ENCODE peak calls at places on chromosomes 11 and 22, in nine cellular contexts. One of them, this sample, is unnamed.
A peak's percentile ranks its signal among the peaks of the same experiment; 100 is the strongest.

GRCh38 chr11:122113836-122114235 is 2.2 kb downstream of the BLID start:
- DNase-seq in heart left ventricle: no peak
- DNase-seq in fibroblast of pulmonary artery: peak; percentile 55
- DNase-seq in activated CD8-positive, alpha-beta T cell treated with anti-CD3 and anti-CD28 coated beads for 36 hours: no peak
- DNase-seq in NCI-H2227 treated with DMSO at 0.1 percent for 48 hours: no peak
- DNase-seq in SHP77 treated with DMSO at 0.1 percent for 48 hours: no peak
- DNase-seq in DND-41: no peak
- DNase-seq in stimulated activated CD4-positive, alpha-beta T cell treated with anti-CD3 and anti-CD28 coated beads, Interleukin-1b, Interleukin-23, amount 100 ng/mL, for 1 hour: no peak
- DNase-seq in midbrain: peak; percentile 32
- DNase-seq in this sample: no peak

GRCh38 chr11:134845474-134846435 is 433.7 kb upstream of the B3GAT1 start:
- DNase-seq in heart left ventricle: no peak
- DNase-seq in fibroblast of pulmonary artery: no peak
- DNase-seq in activated CD8-positive, alpha-beta T cell treated with anti-CD3 and anti-CD28 coated beads for 36 hours: no peak
- DNase-seq in NCI-H2227 treated with DMSO at 0.1 percent for 48 hours: no peak
- DNase-seq in SHP77 treated with DMSO at 0.1 percent for 48 hours: no peak
- DNase-seq in DND-41: no peak
- DNase-seq in stimulated activated CD4-positive, alpha-beta T cell treated with anti-CD3 and anti-CD28 coated beads, Interleukin-1b, Interleukin-23, amount 100 ng/mL, for 1 hour: no peak
- DNase-seq in midbrain: no peak
- DNase-seq in this sample: no peak

GRCh38 chr11:85805387-85805786 is 5.6 kb downstream of the SYTL2 start:
- DNase-seq in heart left ventricle: no peak
- DNase-seq in fibroblast of pulmonary artery: no peak
- DNase-seq in activated CD8-positive, alpha-beta T cell treated with anti-CD3 and anti-CD28 coated beads for 36 hours: no peak
- DNase-seq in NCI-H2227 treated with DMSO at 0.1 percent for 48 hours: no peak
- DNase-seq in SHP77 treated with DMSO at 0.1 percent for 48 hours: no peak
- DNase-seq in DND-41: no peak
- DNase-seq in stimulated activated CD4-positive, alpha-beta T cell treated with anti-CD3 and anti-CD28 coated beads, Interleukin-1b, Interleukin-23, amount 100 ng/mL, for 1 hour: no peak
- DNase-seq in midbrain: no peak
- DNase-seq in this sample: no peak

GRCh38 chr11:110112457-110112856 is 19.3 kb downstream of the ZC3H12C start:
- DNase-seq in heart left ventricle: no peak
- DNase-seq in fibroblast of pulmonary artery: no peak
- DNase-seq in activated CD8-positive, alpha-beta T cell treated with anti-CD3 and anti-CD28 coated beads for 36 hours: no peak
- DNase-seq in NCI-H2227 treated with DMSO at 0.1 percent for 48 hours: no peak
- DNase-seq in SHP77 treated with DMSO at 0.1 percent for 48 hours: no peak
- DNase-seq in DND-41: no peak
- DNase-seq in stimulated activated CD4-positive, alpha-beta T cell treated with anti-CD3 and anti-CD28 coated beads, Interleukin-1b, Interleukin-23, amount 100 ng/mL, for 1 hour: no peak
- DNase-seq in midbrain: no peak
- DNase-seq in this sample: no peak

GRCh38 chr11:64245401-64245796 is 1.3 kb downstream of the PPP1R14B start:
- DNase-seq in heart left ventricle: peak; percentile 64
- DNase-seq in fibroblast of pulmonary artery: no peak
- DNase-seq in activated CD8-positive, alpha-beta T cell treated with anti-CD3 and anti-CD28 coated beads for 36 hours: peak; percentile 59
- DNase-seq in NCI-H2227 treated with DMSO at 0.1 percent for 48 hours: no peak
- DNase-seq in SHP77 treated with DMSO at 0.1 percent for 48 hours: no peak
- DNase-seq in DND-41: peak; percentile 78
- DNase-seq in stimulated activated CD4-positive, alpha-beta T cell treated with anti-CD3 and anti-CD28 coated beads, Interleukin-1b, Interleukin-23, amount 100 ng/mL, for 1 hour: no peak
- DNase-seq in midbrain: no peak
- DNase-seq in this sample: no peak

GRCh38 chr11:125070699-125071254 is 7.7 kb downstream of the SLC37A2 start:
- DNase-seq in heart left ventricle: peak; percentile 57
- DNase-seq in fibroblast of pulmonary artery: peak; percentile 77
- DNase-seq in activated CD8-positive, alpha-beta T cell treated with anti-CD3 and anti-CD28 coated beads for 36 hours: peak; percentile 60
- DNase-seq in NCI-H2227 treated with DMSO at 0.1 percent for 48 hours: no peak
- DNase-seq in SHP77 treated with DMSO at 0.1 percent for 48 hours: no peak
- DNase-seq in DND-41: no peak
- DNase-seq in stimulated activated CD4-positive, alpha-beta T cell treated with anti-CD3 and anti-CD28 coated beads, Interleukin-1b, Interleukin-23, amount 100 ng/mL, for 1 hour: no peak
- DNase-seq in midbrain: peak; percentile 15
- DNase-seq in this sample: no peak

GRCh38 chr11:86294026-86294425 is 8.0 kb upstream of the HIKESHI start:
- DNase-seq in heart left ventricle: no peak
- DNase-seq in fibroblast of pulmonary artery: no peak
- DNase-seq in activated CD8-positive, alpha-beta T cell treated with anti-CD3 and anti-CD28 coated beads for 36 hours: no peak
- DNase-seq in NCI-H2227 treated with DMSO at 0.1 percent for 48 hours: no peak
- DNase-seq in SHP77 treated with DMSO at 0.1 percent for 48 hours: no peak
- DNase-seq in DND-41: no peak
- DNase-seq in stimulated activated CD4-positive, alpha-beta T cell treated with anti-CD3 and anti-CD28 coated beads, Interleukin-1b, Interleukin-23, amount 100 ng/mL, for 1 hour: no peak
- DNase-seq in midbrain: no peak
- DNase-seq in this sample: no peak

GRCh38 chr11:46743693-46744339 is 24.8 kb downstream of the F2 start:
- DNase-seq in heart left ventricle: no peak
- DNase-seq in fibroblast of pulmonary artery: no peak
- DNase-seq in activated CD8-positive, alpha-beta T cell treated with anti-CD3 and anti-CD28 coated beads for 36 hours: no peak
- DNase-seq in NCI-H2227 treated with DMSO at 0.1 percent for 48 hours: no peak
- DNase-seq in SHP77 treated with DMSO at 0.1 percent for 48 hours: no peak
- DNase-seq in DND-41: no peak
- DNase-seq in stimulated activated CD4-positive, alpha-beta T cell treated with anti-CD3 and anti-CD28 coated beads, Interleukin-1b, Interleukin-23, amount 100 ng/mL, for 1 hour: no peak
- DNase-seq in midbrain: no peak
- DNase-seq in this sample: no peak

GRCh38 chr22:26323013-26323412 is 106.0 kb upstream of the ASPHD2 start:
- DNase-seq in heart left ventricle: no peak
- DNase-seq in fibroblast of pulmonary artery: no peak
- DNase-seq in activated CD8-positive, alpha-beta T cell treated with anti-CD3 and anti-CD28 coated beads for 36 hours: no peak
- DNase-seq in NCI-H2227 treated with DMSO at 0.1 percent for 48 hours: no peak
- DNase-seq in SHP77 treated with DMSO at 0.1 percent for 48 hours: no peak
- DNase-seq in DND-41: no peak
- DNase-seq in stimulated activated CD4-positive, alpha-beta T cell treated with anti-CD3 and anti-CD28 coated beads, Interleukin-1b, Interleukin-23, amount 100 ng/mL, for 1 hour: no peak
- DNase-seq in midbrain: no peak
- DNase-seq in this sample: no peak

GRCh38 chr11:104524276-104524675 is 360.3 kb upstream of the PDGFD start:
- DNase-seq in heart left ventricle: no peak
- DNase-seq in fibroblast of pulmonary artery: no peak
- DNase-seq in activated CD8-positive, alpha-beta T cell treated with anti-CD3 and anti-CD28 coated beads for 36 hours: no peak
- DNase-seq in NCI-H2227 treated with DMSO at 0.1 percent for 48 hours: no peak
- DNase-seq in SHP77 treated with DMSO at 0.1 percent for 48 hours: no peak
- DNase-seq in DND-41: no peak
- DNase-seq in stimulated activated CD4-positive, alpha-beta T cell treated with anti-CD3 and anti-CD28 coated beads, Interleukin-1b, Interleukin-23, amount 100 ng/mL, for 1 hour: no peak
- DNase-seq in midbrain: no peak
- DNase-seq in this sample: no peak

GRCh38 chr11:32529994-32530588 is 53.5 kb upstream of the EIF3M start:
- DNase-seq in heart left ventricle: no peak
- DNase-seq in fibroblast of pulmonary artery: no peak
- DNase-seq in activated CD8-positive, alpha-beta T cell treated with anti-CD3 and anti-CD28 coated beads for 36 hours: no peak
- DNase-seq in NCI-H2227 treated with DMSO at 0.1 percent for 48 hours: no peak
- DNase-seq in SHP77 treated with DMSO at 0.1 percent for 48 hours: no peak
- DNase-seq in DND-41: no peak
- DNase-seq in stimulated activated CD4-positive, alpha-beta T cell treated with anti-CD3 and anti-CD28 coated beads, Interleukin-1b, Interleukin-23, amount 100 ng/mL, for 1 hour: no peak
- DNase-seq in midbrain: no peak
- DNase-seq in this sample: no peak

GRCh38 chr11:100556781-100557180 is 130.3 kb upstream of the ARHGAP42 start:
- DNase-seq in heart left ventricle: no peak
- DNase-seq in fibroblast of pulmonary artery: no peak
- DNase-seq in activated CD8-positive, alpha-beta T cell treated with anti-CD3 and anti-CD28 coated beads for 36 hours: no peak
- DNase-seq in NCI-H2227 treated with DMSO at 0.1 percent for 48 hours: no peak
- DNase-seq in SHP77 treated with DMSO at 0.1 percent for 48 hours: no peak
- DNase-seq in DND-41: no peak
- DNase-seq in stimulated activated CD4-positive, alpha-beta T cell treated with anti-CD3 and anti-CD28 coated beads, Interleukin-1b, Interleukin-23, amount 100 ng/mL, for 1 hour: no peak
- DNase-seq in midbrain: no peak
- DNase-seq in this sample: no peak

GRCh38 chr11:123537726-123538125 is 107.7 kb downstream of the GRAMD1B start:
- DNase-seq in heart left ventricle: no peak
- DNase-seq in fibroblast of pulmonary artery: no peak
- DNase-seq in activated CD8-positive, alpha-beta T cell treated with anti-CD3 and anti-CD28 coated beads for 36 hours: no peak
- DNase-seq in NCI-H2227 treated with DMSO at 0.1 percent for 48 hours: no peak
- DNase-seq in SHP77 treated with DMSO at 0.1 percent for 48 hours: no peak
- DNase-seq in DND-41: no peak
- DNase-seq in stimulated activated CD4-positive, alpha-beta T cell treated with anti-CD3 and anti-CD28 coated beads, Interleukin-1b, Interleukin-23, amount 100 ng/mL, for 1 hour: no peak
- DNase-seq in midbrain: no peak
- DNase-seq in this sample: no peak

GRCh38 chr11:122751298-122752070 is 86.8 kb upstream of the CRTAM start:
- DNase-seq in heart left ventricle: no peak
- DNase-seq in fibroblast of pulmonary artery: no peak
- DNase-seq in activated CD8-positive, alpha-beta T cell treated with anti-CD3 and anti-CD28 coated beads for 36 hours: no peak
- DNase-seq in NCI-H2227 treated with DMSO at 0.1 percent for 48 hours: peak; percentile 45
- DNase-seq in SHP77 treated with DMSO at 0.1 percent for 48 hours: no peak
- DNase-seq in DND-41: no peak
- DNase-seq in stimulated activated CD4-positive, alpha-beta T cell treated with anti-CD3 and anti-CD28 coated beads, Interleukin-1b, Interleukin-23, amount 100 ng/mL, for 1 hour: no peak
- DNase-seq in midbrain: no peak
- DNase-seq in this sample: no peak

GRCh38 chr11:23090659-23091058 is 230.4 kb upstream of the CCDC179 start:
- DNase-seq in heart left ventricle: no peak
- DNase-seq in fibroblast of pulmonary artery: no peak
- DNase-seq in activated CD8-positive, alpha-beta T cell treated with anti-CD3 and anti-CD28 coated beads for 36 hours: no peak
- DNase-seq in NCI-H2227 treated with DMSO at 0.1 percent for 48 hours: no peak
- DNase-seq in SHP77 treated with DMSO at 0.1 percent for 48 hours: no peak
- DNase-seq in DND-41: no peak
- DNase-seq in stimulated activated CD4-positive, alpha-beta T cell treated with anti-CD3 and anti-CD28 coated beads, Interleukin-1b, Interleukin-23, amount 100 ng/mL, for 1 hour: no peak
- DNase-seq in midbrain: no peak
- DNase-seq in this sample: no peak

GRCh38 chr11:98601181-98601773 is 419.5 kb upstream of the CNTN5 start:
- DNase-seq in heart left ventricle: no peak
- DNase-seq in fibroblast of pulmonary artery: no peak
- DNase-seq in activated CD8-positive, alpha-beta T cell treated with anti-CD3 and anti-CD28 coated beads for 36 hours: no peak
- DNase-seq in NCI-H2227 treated with DMSO at 0.1 percent for 48 hours: no peak
- DNase-seq in SHP77 treated with DMSO at 0.1 percent for 48 hours: no peak
- DNase-seq in DND-41: no peak
- DNase-seq in stimulated activated CD4-positive, alpha-beta T cell treated with anti-CD3 and anti-CD28 coated beads, Interleukin-1b, Interleukin-23, amount 100 ng/mL, for 1 hour: no peak
- DNase-seq in midbrain: peak; percentile 1
- DNase-seq in this sample: no peak

GRCh38 chr11:3378426-3379423 is at the start of gene ZNF195:
- DNase-seq in heart left ventricle: peak; percentile 98
- DNase-seq in fibroblast of pulmonary artery: peak; percentile 89
- DNase-seq in activated CD8-positive, alpha-beta T cell treated with anti-CD3 and anti-CD28 coated beads for 36 hours: peak; percentile 100
- DNase-seq in NCI-H2227 treated with DMSO at 0.1 percent for 48 hours: peak; percentile 99
- DNase-seq in SHP77 treated with DMSO at 0.1 percent for 48 hours: peak; percentile 93
- DNase-seq in DND-41: peak; percentile 99
- DNase-seq in stimulated activated CD4-positive, alpha-beta T cell treated with anti-CD3 and anti-CD28 coated beads, Interleukin-1b, Interleukin-23, amount 100 ng/mL, for 1 hour: peak; percentile 97
- DNase-seq in midbrain: peak; percentile 97
- DNase-seq in this sample: peak; percentile 91

GRCh38 chr11:88282789-88283188 is 54.7 kb downstream of the CTSC start:
- DNase-seq in heart left ventricle: no peak
- DNase-seq in fibroblast of pulmonary artery: no peak
- DNase-seq in activated CD8-positive, alpha-beta T cell treated with anti-CD3 and anti-CD28 coated beads for 36 hours: no peak
- DNase-seq in NCI-H2227 treated with DMSO at 0.1 percent for 48 hours: no peak
- DNase-seq in SHP77 treated with DMSO at 0.1 percent for 48 hours: no peak
- DNase-seq in DND-41: no peak
- DNase-seq in stimulated activated CD4-positive, alpha-beta T cell treated with anti-CD3 and anti-CD28 coated beads, Interleukin-1b, Interleukin-23, amount 100 ng/mL, for 1 hour: no peak
- DNase-seq in midbrain: no peak
- DNase-seq in this sample: no peak

GRCh38 chr11:35043933-35044332 is 95.0 kb upstream of the CD44 start:
- DNase-seq in heart left ventricle: no peak
- DNase-seq in fibroblast of pulmonary artery: no peak
- DNase-seq in activated CD8-positive, alpha-beta T cell treated with anti-CD3 and anti-CD28 coated beads for 36 hours: no peak
- DNase-seq in NCI-H2227 treated with DMSO at 0.1 percent for 48 hours: peak; percentile 31
- DNase-seq in SHP77 treated with DMSO at 0.1 percent for 48 hours: no peak
- DNase-seq in DND-41: no peak
- DNase-seq in stimulated activated CD4-positive, alpha-beta T cell treated with anti-CD3 and anti-CD28 coated beads, Interleukin-1b, Interleukin-23, amount 100 ng/mL, for 1 hour: no peak
- DNase-seq in midbrain: peak; percentile 27
- DNase-seq in this sample: no peak

GRCh38 chr11:65356394-65356972 is 1.9 kb downstream of the TIGD3 start:
- DNase-seq in heart left ventricle: peak; percentile 37
- DNase-seq in fibroblast of pulmonary artery: no peak
- DNase-seq in activated CD8-positive, alpha-beta T cell treated with anti-CD3 and anti-CD28 coated beads for 36 hours: no peak
- DNase-seq in NCI-H2227 treated with DMSO at 0.1 percent for 48 hours: no peak
- DNase-seq in SHP77 treated with DMSO at 0.1 percent for 48 hours: no peak
- DNase-seq in DND-41: no peak
- DNase-seq in stimulated activated CD4-positive, alpha-beta T cell treated with anti-CD3 and anti-CD28 coated beads, Interleukin-1b, Interleukin-23, amount 100 ng/mL, for 1 hour: no peak
- DNase-seq in midbrain: no peak
- DNase-seq in this sample: no peak

GRCh38 chr11:78699606-78700005 is 124.9 kb upstream of the NARS2 start:
- DNase-seq in heart left ventricle: no peak
- DNase-seq in fibroblast of pulmonary artery: no peak
- DNase-seq in activated CD8-positive, alpha-beta T cell treated with anti-CD3 and anti-CD28 coated beads for 36 hours: no peak
- DNase-seq in NCI-H2227 treated with DMSO at 0.1 percent for 48 hours: no peak
- DNase-seq in SHP77 treated with DMSO at 0.1 percent for 48 hours: no peak
- DNase-seq in DND-41: no peak
- DNase-seq in stimulated activated CD4-positive, alpha-beta T cell treated with anti-CD3 and anti-CD28 coated beads, Interleukin-1b, Interleukin-23, amount 100 ng/mL, for 1 hour: no peak
- DNase-seq in midbrain: no peak
- DNase-seq in this sample: no peak

GRCh38 chr11:111603633-111604130 is 1.4 kb downstream of the SIK2 start:
- DNase-seq in heart left ventricle: no peak
- DNase-seq in fibroblast of pulmonary artery: peak; percentile 22
- DNase-seq in activated CD8-positive, alpha-beta T cell treated with anti-CD3 and anti-CD28 coated beads for 36 hours: no peak
- DNase-seq in NCI-H2227 treated with DMSO at 0.1 percent for 48 hours: no peak
- DNase-seq in SHP77 treated with DMSO at 0.1 percent for 48 hours: no peak
- DNase-seq in DND-41: no peak
- DNase-seq in stimulated activated CD4-positive, alpha-beta T cell treated with anti-CD3 and anti-CD28 coated beads, Interleukin-1b, Interleukin-23, amount 100 ng/mL, for 1 hour: no peak
- DNase-seq in midbrain: peak; percentile 26
- DNase-seq in this sample: no peak

GRCh38 chr22:26466196-26466595 is 17.4 kb downstream of the HPS4 start:
- DNase-seq in heart left ventricle: no peak
- DNase-seq in fibroblast of pulmonary artery: no peak
- DNase-seq in activated CD8-positive, alpha-beta T cell treated with anti-CD3 and anti-CD28 coated beads for 36 hours: no peak
- DNase-seq in NCI-H2227 treated with DMSO at 0.1 percent for 48 hours: no peak
- DNase-seq in SHP77 treated with DMSO at 0.1 percent for 48 hours: no peak
- DNase-seq in DND-41: no peak
- DNase-seq in stimulated activated CD4-positive, alpha-beta T cell treated with anti-CD3 and anti-CD28 coated beads, Interleukin-1b, Interleukin-23, amount 100 ng/mL, for 1 hour: no peak
- DNase-seq in midbrain: no peak
- DNase-seq in this sample: no peak

GRCh38 chr11:83072689-83073242 is 1.1 kb upstream of the RAB30 start:
- DNase-seq in heart left ventricle: no peak
- DNase-seq in fibroblast of pulmonary artery: no peak
- DNase-seq in activated CD8-positive, alpha-beta T cell treated with anti-CD3 and anti-CD28 coated beads for 36 hours: no peak
- DNase-seq in NCI-H2227 treated with DMSO at 0.1 percent for 48 hours: no peak
- DNase-seq in SHP77 treated with DMSO at 0.1 percent for 48 hours: no peak
- DNase-seq in DND-41: peak; percentile 12
- DNase-seq in stimulated activated CD4-positive, alpha-beta T cell treated with anti-CD3 and anti-CD28 coated beads, Interleukin-1b, Interleukin-23, amount 100 ng/mL, for 1 hour: no peak
- DNase-seq in midbrain: no peak
- DNase-seq in this sample: no peak

GRCh38 chr22:25202290-25202921 is 2.7 kb downstream of the CRYBB3 start:
- DNase-seq in heart left ventricle: peak; percentile 45
- DNase-seq in fibroblast of pulmonary artery: peak; percentile 66
- DNase-seq in activated CD8-positive, alpha-beta T cell treated with anti-CD3 and anti-CD28 coated beads for 36 hours: peak; percentile 74
- DNase-seq in NCI-H2227 treated with DMSO at 0.1 percent for 48 hours: peak; percentile 14
- DNase-seq in SHP77 treated with DMSO at 0.1 percent for 48 hours: peak; percentile 16
- DNase-seq in DND-41: peak; percentile 68
- DNase-seq in stimulated activated CD4-positive, alpha-beta T cell treated with anti-CD3 and anti-CD28 coated beads, Interleukin-1b, Interleukin-23, amount 100 ng/mL, for 1 hour: peak; percentile 30
- DNase-seq in midbrain: peak; percentile 62
- DNase-seq in this sample: peak; percentile 56

GRCh38 chr11:61769169-61769920 is 16.9 kb downstream of the MYRF start:
- DNase-seq in heart left ventricle: no peak
- DNase-seq in fibroblast of pulmonary artery: peak; percentile 46
- DNase-seq in activated CD8-positive, alpha-beta T cell treated with anti-CD3 and anti-CD28 coated beads for 36 hours: no peak
- DNase-seq in NCI-H2227 treated with DMSO at 0.1 percent for 48 hours: no peak
- DNase-seq in SHP77 treated with DMSO at 0.1 percent for 48 hours: no peak
- DNase-seq in DND-41: no peak
- DNase-seq in stimulated activated CD4-positive, alpha-beta T cell treated with anti-CD3 and anti-CD28 coated beads, Interleukin-1b, Interleukin-23, amount 100 ng/mL, for 1 hour: no peak
- DNase-seq in midbrain: no peak
- DNase-seq in this sample: no peak

GRCh38 chr11:5553347-5553746 is 5.0 kb upstream of the OR52H1 start:
- DNase-seq in heart left ventricle: no peak
- DNase-seq in fibroblast of pulmonary artery: no peak
- DNase-seq in activated CD8-positive, alpha-beta T cell treated with anti-CD3 and anti-CD28 coated beads for 36 hours: no peak
- DNase-seq in NCI-H2227 treated with DMSO at 0.1 percent for 48 hours: no peak
- DNase-seq in SHP77 treated with DMSO at 0.1 percent for 48 hours: no peak
- DNase-seq in DND-41: no peak
- DNase-seq in stimulated activated CD4-positive, alpha-beta T cell treated with anti-CD3 and anti-CD28 coated beads, Interleukin-1b, Interleukin-23, amount 100 ng/mL, for 1 hour: no peak
- DNase-seq in midbrain: no peak
- DNase-seq in this sample: peak; percentile 7

GRCh38 chr11:33869511-33870422 is 22.1 kb downstream of the LMO2 start:
- DNase-seq in heart left ventricle: peak; percentile 75
- DNase-seq in fibroblast of pulmonary artery: peak; percentile 53
- DNase-seq in activated CD8-positive, alpha-beta T cell treated with anti-CD3 and anti-CD28 coated beads for 36 hours: peak; percentile 23
- DNase-seq in NCI-H2227 treated with DMSO at 0.1 percent for 48 hours: no peak
- DNase-seq in SHP77 treated with DMSO at 0.1 percent for 48 hours: no peak
- DNase-seq in DND-41: no peak
- DNase-seq in stimulated activated CD4-positive, alpha-beta T cell treated with anti-CD3 and anti-CD28 coated beads, Interleukin-1b, Interleukin-23, amount 100 ng/mL, for 1 hour: no peak
- DNase-seq in midbrain: peak; percentile 47
- DNase-seq in this sample: peak; percentile 48

GRCh38 chr22:26169312-26170111 is at the start of gene SEZ6L:
- DNase-seq in heart left ventricle: peak; percentile 26
- DNase-seq in fibroblast of pulmonary artery: no peak
- DNase-seq in activated CD8-positive, alpha-beta T cell treated with anti-CD3 and anti-CD28 coated beads for 36 hours: no peak
- DNase-seq in NCI-H2227 treated with DMSO at 0.1 percent for 48 hours: peak; percentile 22
- DNase-seq in SHP77 treated with DMSO at 0.1 percent for 48 hours: no peak
- DNase-seq in DND-41: no peak
- DNase-seq in stimulated activated CD4-positive, alpha-beta T cell treated with anti-CD3 and anti-CD28 coated beads, Interleukin-1b, Interleukin-23, amount 100 ng/mL, for 1 hour: no peak
- DNase-seq in midbrain: peak; percentile 60
- DNase-seq in this sample: peak; percentile 39

GRCh38 chr11:69013009-69013951 is at the start of gene MRGPRF:
- DNase-seq in heart left ventricle: peak; percentile 88
- DNase-seq in fibroblast of pulmonary artery: peak; percentile 53
- DNase-seq in activated CD8-positive, alpha-beta T cell treated with anti-CD3 and anti-CD28 coated beads for 36 hours: peak; percentile 17
- DNase-seq in NCI-H2227 treated with DMSO at 0.1 percent for 48 hours: no peak
- DNase-seq in SHP77 treated with DMSO at 0.1 percent for 48 hours: no peak
- DNase-seq in DND-41: no peak
- DNase-seq in stimulated activated CD4-positive, alpha-beta T cell treated with anti-CD3 and anti-CD28 coated beads, Interleukin-1b, Interleukin-23, amount 100 ng/mL, for 1 hour: no peak
- DNase-seq in midbrain: no peak
- DNase-seq in this sample: no peak

GRCh38 chr11:46348566-46348981 is 1.3 kb downstream of the DGKZ start:
- DNase-seq in heart left ventricle: no peak
- DNase-seq in fibroblast of pulmonary artery: no peak
- DNase-seq in activated CD8-positive, alpha-beta T cell treated with anti-CD3 and anti-CD28 coated beads for 36 hours: peak; percentile 64
- DNase-seq in NCI-H2227 treated with DMSO at 0.1 percent for 48 hours: no peak
- DNase-seq in SHP77 treated with DMSO at 0.1 percent for 48 hours: no peak
- DNase-seq in DND-41: peak; percentile 41
- DNase-seq in stimulated activated CD4-positive, alpha-beta T cell treated with anti-CD3 and anti-CD28 coated beads, Interleukin-1b, Interleukin-23, amount 100 ng/mL, for 1 hour: no peak
- DNase-seq in midbrain: no peak
- DNase-seq in this sample: no peak

This sample was measured in NCI-H510A treated with DMSO at 0.1 percent for 48 hours.